ENCODE peak calls at places on chromosome 12, in five cellular contexts. One of them, this sample, is unnamed.

GRCh38 chr12:94690199-94690695 is 39.9 kb upstream of the TMCC3 start:
- DNase-seq in LoVo: no peak
- DNase-seq in fibroblast of the aortic adventitia: peak
- DNase-seq in NCI-H1105: no peak
- DNase-seq in esophagus muscularis mucosa: no peak
- DNase-seq in this sample: peak

GRCh38 chr12:50024804-50025186 is 499 bp downstream of the RACGAP1 start:
- DNase-seq in LoVo: peak
- DNase-seq in fibroblast of the aortic adventitia: no peak
- DNase-seq in NCI-H1105: no peak
- DNase-seq in esophagus muscularis mucosa: no peak
- DNase-seq in this sample: peak

GRCh38 chr12:110179291-110179690 is 55.1 kb downstream of the IFT81 start:
- DNase-seq in LoVo: no peak
- DNase-seq in fibroblast of the aortic adventitia: peak
- DNase-seq in NCI-H1105: no peak
- DNase-seq in esophagus muscularis mucosa: no peak
- DNase-seq in this sample: peak

GRCh38 chr12:20601668-20602280 is 93.4 kb upstream of the SLCO1C1 start:
- DNase-seq in LoVo: peak
- DNase-seq in fibroblast of the aortic adventitia: peak
- DNase-seq in NCI-H1105: peak
- DNase-seq in esophagus muscularis mucosa: no peak
- DNase-seq in this sample: peak

GRCh38 chr12:569091-569676 is 94.1 kb downstream of the NINJ2 start:
- DNase-seq in LoVo: no peak
- DNase-seq in fibroblast of the aortic adventitia: no peak
- DNase-seq in NCI-H1105: no peak
- DNase-seq in esophagus muscularis mucosa: no peak
- DNase-seq in this sample: no peak

GRCh38 chr12:56078931-56079728 is 835 bp upstream of the ERBB3 start:
- DNase-seq in LoVo: peak
- DNase-seq in fibroblast of the aortic adventitia: peak
- DNase-seq in NCI-H1105: peak
- DNase-seq in esophagus muscularis mucosa: peak
- DNase-seq in this sample: peak

GRCh38 chr12:2682301-2683282 is 112.2 kb upstream of the FKBP4 start:
- DNase-seq in LoVo: no peak
- DNase-seq in fibroblast of the aortic adventitia: peak
- DNase-seq in NCI-H1105: peak
- DNase-seq in esophagus muscularis mucosa: no peak
- DNase-seq in this sample: peak

GRCh38 chr12:5888816-5889315 is 56.2 kb downstream of the ANO2 start:
- DNase-seq in LoVo: no peak
- DNase-seq in fibroblast of the aortic adventitia: no peak
- DNase-seq in NCI-H1105: no peak
- DNase-seq in esophagus muscularis mucosa: no peak
- DNase-seq in this sample: no peak

GRCh38 chr12:5507944-5508343 is 76.0 kb downstream of the NTF3 start:
- DNase-seq in LoVo: no peak
- DNase-seq in fibroblast of the aortic adventitia: no peak
- DNase-seq in NCI-H1105: no peak
- DNase-seq in esophagus muscularis mucosa: no peak
- DNase-seq in this sample: no peak

GRCh38 chr12:19529933-19530630 is 90.8 kb downstream of the AEBP2 start:
- DNase-seq in LoVo: no peak
- DNase-seq in fibroblast of the aortic adventitia: peak
- DNase-seq in NCI-H1105: no peak
- DNase-seq in esophagus muscularis mucosa: no peak
- DNase-seq in this sample: peak

This sample was measured in fibroblast of mammary gland.